ENCODE peak calls at places on chromosomes 2 and 18, in ten cellular contexts. H, P, D, Q, B, M, V, W, A and T are unnamed samples.

GRCh38 chr2:75475049-75475448 is 85.7 kb downstream of the EVA1A start:
- DNase-seq in H (no peak), P (no peak), D (no peak), Q (no peak), B (no peak), M (no peak), V (no peak), W (no peak), A (no peak), T (no peak)

GRCh38 chr2:149192425-149192824 is 138.0 kb upstream of the LYPD6 start:
- DNase-seq in H (no peak), P (no peak), D (no peak), Q (no peak), B (no peak), M (no peak), V (no peak), W (no peak), A (no peak), T (no peak)

GRCh38 chr2:124501575-124502152 is 476.6 kb downstream of the CNTNAP5 start:
- DNase-seq in H (no peak), P (no peak), D (no peak), Q (no peak), B (no peak), M (no peak), V (no peak), W (no peak), A (no peak), T (no peak)

GRCh38 chr2:237541242-237541641 is 25.1 kb upstream of the PRLH start:
- DNase-seq in H (no peak), P (no peak), D (no peak), Q (no peak), B (no peak), M (no peak), V (no peak), W (no peak), A (no peak), T (no peak)

GRCh38 chr2:230872151-230872967 is 7.6 kb downstream of the ITM2C start:
- DNase-seq in H (no peak), P (no peak), D (no peak), Q (no peak), B (no peak), M (no peak), V (no peak), W (no peak), A (no peak), T (no peak)

GRCh38 chr18:36335476-36336279 is 38.2 kb downstream of the FHOD3 start:
- DNase-seq in H (no peak), P (no peak), D (no peak), Q (no peak), B (no peak), M (no peak), V (no peak), W (no peak), A (no peak), T (no peak)

GRCh38 chr2:127200962-127201361 is 19.1 kb downstream of the CYP27C1 start:
- DNase-seq in H (no peak), P (no peak), D (no peak), Q (no peak), B (no peak), M (no peak), V (no peak), W (no peak), A (no peak), T (no peak)

GRCh38 chr2:187230088-187230487 is 218.0 kb downstream of the CALCRL start:
- DNase-seq in H (no peak), P (no peak), D (no peak), Q (no peak), B (no peak), M (no peak), V (no peak), W (no peak), A (no peak), T (no peak)

GRCh38 chr2:12759248-12759647 is 42.5 kb downstream of the TRIB2 start:
- DNase-seq in H (peak), P (no peak), D (no peak), Q (no peak), B (no peak), M (no peak), V (peak), W (no peak), A (no peak), T (no peak)

GRCh38 chr2:147779440-147779839 is 65.4 kb upstream of the ACVR2A start:
- DNase-seq in H (no peak), P (no peak), D (no peak), Q (no peak), B (no peak), M (no peak), V (no peak), W (no peak), A (no peak), T (no peak)

GRCh38 chr2:222142027-222142426 is 156.8 kb downstream of the PAX3 start:
- DNase-seq in H (no peak), P (no peak), D (no peak), Q (no peak), B (no peak), M (no peak), V (no peak), W (no peak), A (no peak), T (no peak)

GRCh38 chr2:182980115-182980514 is 58.1 kb downstream of the NCKAP1 start:
- DNase-seq in H (no peak), P (no peak), D (no peak), Q (no peak), B (no peak), M (peak), V (no peak), W (no peak), A (no peak), T (no peak)

GRCh38 chr2:241036397-241036963 is 38.1 kb downstream of the SNED1 start:
- DNase-seq in H (no peak), P (no peak), D (peak), Q (peak), B (no peak), M (peak), V (peak), W (no peak), A (no peak), T (peak)

GRCh38 chr18:36025025-36025424 is 42.3 kb downstream of the RPRD1A start:
- DNase-seq in H (peak), P (no peak), D (no peak), Q (no peak), B (no peak), M (no peak), V (no peak), W (no peak), A (no peak), T (no peak)

GRCh38 chr18:54423831-54424230 is 66.1 kb downstream of the C18orf54 start:
- DNase-seq in H (no peak), P (no peak), D (no peak), Q (no peak), B (no peak), M (no peak), V (no peak), W (no peak), A (no peak), T (no peak)

GRCh38 chr2:16649353-16650286 is 16.0 kb downstream of the CYRIA start:
- DNase-seq in H (no peak), P (no peak), D (no peak), Q (no peak), B (no peak), M (no peak), V (no peak), W (no peak), A (no peak), T (no peak)

GRCh38 chr2:89850481-89850880 is 1159.0 kb downstream of the RPIA start:
- DNase-seq in H (no peak), P (no peak), D (no peak), Q (peak), B (no peak), M (no peak), V (no peak), W (no peak), A (no peak), T (no peak)

GRCh38 chr2:20671036-20671735 is 4.2 kb downstream of the GDF7 start:
- DNase-seq in H (no peak), P (no peak), D (no peak), Q (peak), B (no peak), M (no peak), V (no peak), W (peak), A (no peak), T (peak)

GRCh38 chr2:68709421-68709911 is 25.1 kb upstream of the ARHGAP25 start:
- DNase-seq in H (peak), P (no peak), D (no peak), Q (no peak), B (peak), M (no peak), V (no peak), W (no peak), A (no peak), T (peak)

GRCh38 chr2:83196225-83196624 is 1262.9 kb downstream of the SUCLG1 start:
- DNase-seq in H (peak), P (no peak), D (no peak), Q (no peak), B (no peak), M (no peak), V (no peak), W (no peak), A (no peak), T (no peak)

GRCh38 chr18:73531601-73532000 is 616.0 kb downstream of the FBXO15 start:
- DNase-seq in H (no peak), P (no peak), D (no peak), Q (no peak), B (no peak), M (no peak), V (no peak), W (no peak), A (no peak), T (no peak)

GRCh38 chr18:23115683-23116096 is 19.6 kb upstream of the CABLES1 start:
- DNase-seq in H (peak), P (no peak), D (no peak), Q (no peak), B (no peak), M (no peak), V (no peak), W (no peak), A (no peak), T (no peak)

GRCh38 chr2:241091201-241091600 is 10.9 kb downstream of the MTERF4 start:
- DNase-seq in H (no peak), P (no peak), D (no peak), Q (no peak), B (no peak), M (no peak), V (no peak), W (no peak), A (no peak), T (no peak)

GRCh38 chr2:225670111-225670974 is 270.8 kb downstream of the NYAP2 start:
- DNase-seq in H (peak), P (no peak), D (no peak), Q (no peak), B (no peak), M (no peak), V (no peak), W (no peak), A (no peak), T (no peak)

GRCh38 chr2:13481201-13481600 is 764.5 kb downstream of the TRIB2 start:
- DNase-seq in H (no peak), P (no peak), D (no peak), Q (no peak), B (no peak), M (no peak), V (no peak), W (no peak), A (no peak), T (no peak)

GRCh38 chr2:106972782-106973181 is 86.8 kb upstream of the ST6GAL2 start:
- DNase-seq in H (no peak), P (no peak), D (no peak), Q (no peak), B (no peak), M (no peak), V (no peak), W (no peak), A (no peak), T (no peak)

GRCh38 chr2:235692671-235693171 is 198.9 kb downstream of the AGAP1 start:
- DNase-seq in H (no peak), P (no peak), D (no peak), Q (peak), B (no peak), M (no peak), V (peak), W (no peak), A (no peak), T (no peak)

GRCh38 chr2:7007846-7008741 is 90.9 kb downstream of the RNF144A start:
- DNase-seq in H (no peak), P (no peak), D (no peak), Q (peak), B (peak), M (no peak), V (peak), W (peak), A (peak), T (no peak)
- TF ChIP-seq CTCF in H (no peak), P (no peak), D (no peak), Q (no peak), B (peak), M (no peak), V (peak), W (peak), A (peak), T (no peak)

DNA sequence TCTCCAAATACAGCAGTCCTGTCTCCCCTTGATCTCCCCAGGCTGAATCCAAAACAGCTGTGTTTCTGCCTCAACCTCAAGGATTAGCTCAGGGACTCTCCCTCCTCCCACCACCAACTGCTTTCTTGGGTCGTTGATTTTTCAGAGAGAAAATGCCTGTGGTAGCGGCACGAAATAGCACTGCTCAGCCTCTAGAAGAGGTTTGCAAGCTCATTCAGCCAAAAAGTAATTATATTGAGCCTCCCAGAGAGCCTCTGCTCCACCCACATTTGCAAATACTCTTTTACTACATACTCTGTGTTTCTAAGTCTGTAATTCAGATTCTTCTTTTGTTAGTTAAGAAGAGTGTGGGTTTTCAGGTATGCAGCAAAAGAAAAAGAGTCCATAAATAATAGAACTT is 396.4 kb upstream of the TNP1 start:
- DNase-seq in H (no peak), P (no peak), D (no peak), Q (no peak), B (no peak), M (no peak), V (no peak), W (no peak), A (no peak), T (no peak)
- TF ChIP-seq CTCF in H (no peak), P (no peak), D (no peak), Q (no peak), B (no peak), M (no peak), V (no peak), W (no peak), A (no peak), T (no peak)

DNA sequence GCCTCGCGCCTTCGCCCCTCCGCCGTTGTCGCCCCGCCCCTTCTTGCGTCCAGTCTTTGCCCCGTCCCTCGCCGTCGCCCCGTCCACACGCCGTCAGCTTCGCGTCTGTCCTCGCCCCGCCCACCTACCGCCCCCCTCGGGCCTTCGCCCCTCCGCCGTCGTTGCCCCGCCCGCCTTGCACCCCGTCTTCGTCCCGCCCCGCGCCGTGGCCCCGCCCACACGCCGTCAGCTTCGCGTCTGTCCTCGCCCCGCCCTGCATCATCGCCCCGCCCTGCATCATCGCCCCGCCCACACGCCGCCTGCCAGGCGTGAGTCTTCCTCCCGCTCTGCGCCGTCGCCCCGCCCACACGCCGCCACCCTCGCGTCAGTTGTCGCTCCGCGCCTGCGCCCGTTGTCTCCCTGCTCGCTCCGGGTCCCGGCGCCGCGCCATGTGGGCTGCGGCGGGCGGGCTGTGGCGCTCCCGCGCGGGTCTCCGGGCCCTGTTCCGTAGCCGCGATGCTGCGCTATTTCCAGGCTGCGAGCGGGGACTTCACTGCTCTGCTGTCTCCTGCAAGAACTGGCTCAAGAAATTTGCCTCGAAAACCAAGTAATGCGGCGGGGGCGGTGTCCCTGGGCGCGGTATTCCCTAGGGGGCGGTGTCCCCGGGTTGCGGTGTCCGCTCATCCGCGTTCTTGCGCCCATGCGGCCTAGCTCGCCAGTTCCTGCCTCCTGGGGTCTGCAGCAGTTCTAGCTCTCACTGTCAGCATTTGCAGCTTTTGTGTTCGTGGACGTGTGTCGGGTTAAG is at the start of gene RBFA:
- DNase-seq in H (peak), P (peak), D (peak), Q (peak), B (peak), M (peak), V (peak), W (peak), A (peak), T (peak)
- TF ChIP-seq CTCF in H (peak), P (no peak), D (no peak), Q (peak), B (peak), M (peak), V (no peak), W (peak), A (peak), T (no peak)

GRCh38 chr2:203112342-203112741 is 97.7 kb downstream of the NBEAL1 start:
- DNase-seq in H (no peak), P (no peak), D (no peak), Q (no peak), B (no peak), M (no peak), V (no peak), W (no peak), A (no peak), T (no peak)
- TF ChIP-seq CTCF in H (peak), P (no peak), D (no peak), Q (no peak), B (no peak), M (no peak), V (no peak), W (no peak), A (no peak), T (no peak)

DNA sequence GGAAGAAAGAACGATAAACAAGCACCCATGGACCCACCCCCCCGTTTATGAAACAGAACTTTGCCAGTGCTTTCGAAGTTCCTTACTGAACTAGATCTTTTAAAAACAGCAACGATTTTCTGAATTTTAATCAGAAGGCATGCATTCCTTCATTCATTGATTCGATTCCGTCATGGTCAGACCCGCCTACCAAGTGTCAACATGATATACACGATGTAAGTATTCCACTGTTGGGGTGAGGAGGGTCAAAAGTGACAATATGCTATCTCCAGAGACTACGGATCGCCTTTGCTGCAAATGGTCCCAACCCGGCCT is 316 bp upstream of the FMNL2 start:
- DNase-seq in H (no peak), P (no peak), D (no peak), Q (no peak), B (no peak), M (no peak), V (no peak), W (no peak), A (no peak), T (no peak)
- TF ChIP-seq CTCF in H (no peak), P (no peak), D (no peak), Q (no peak), B (no peak), M (no peak), V (no peak), W (no peak), A (no peak), T (no peak)

GRCh38 chr18:13425357-13426095 is 207.0 kb downstream of the LDLRAD4 start:
- DNase-seq in H (no peak), P (no peak), D (no peak), Q (no peak), B (no peak), M (no peak), V (peak), W (no peak), A (no peak), T (no peak)
- TF ChIP-seq CTCF in H (no peak), P (no peak), D (no peak), Q (no peak), B (no peak), M (no peak), V (no peak), W (no peak), A (no peak), T (no peak)

DNA sequence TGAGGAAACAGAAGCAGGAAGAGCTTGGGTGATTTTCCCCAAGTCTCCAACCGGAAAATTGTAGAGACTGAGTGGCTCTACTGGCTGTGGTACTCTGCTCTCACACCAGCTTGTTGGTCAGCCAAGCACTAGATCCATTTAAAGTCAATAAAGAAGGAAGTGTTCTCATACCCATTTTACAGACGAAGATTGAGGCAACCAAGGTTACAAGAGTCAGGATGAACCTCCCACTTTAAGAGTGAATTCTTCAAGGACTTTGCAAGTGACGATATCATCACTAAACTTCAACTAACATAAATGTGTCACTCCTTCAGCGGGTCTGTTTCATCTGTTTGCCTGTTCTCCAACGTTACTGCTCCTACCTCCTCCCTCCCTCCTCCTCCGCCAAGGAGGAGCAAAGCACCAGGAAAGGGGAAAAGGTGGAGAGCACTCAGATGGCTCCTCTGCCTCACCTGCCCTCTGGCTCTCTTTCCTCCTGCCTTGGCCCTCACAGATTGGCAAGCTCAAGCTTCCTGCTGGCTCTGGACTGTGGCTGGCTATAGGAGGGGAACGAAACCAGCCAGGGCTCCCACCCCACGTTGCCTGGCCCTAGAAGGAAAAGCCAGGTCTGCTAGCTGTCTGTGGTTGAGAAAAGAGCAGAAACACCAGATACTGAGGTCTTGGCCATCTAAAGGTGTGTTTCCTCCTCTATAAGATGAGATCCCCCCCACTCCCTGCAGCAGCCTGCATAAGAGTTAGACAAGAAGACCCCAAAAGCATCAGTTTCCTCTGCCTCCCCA is 3.6 kb upstream of the RAB11FIP5 start:
- DNase-seq in H (no peak), P (no peak), D (no peak), Q (no peak), B (no peak), M (no peak), V (no peak), W (no peak), A (no peak), T (no peak)
- TF ChIP-seq CTCF in H (no peak), P (no peak), D (no peak), Q (no peak), B (no peak), M (no peak), V (no peak), W (no peak), A (no peak), T (no peak)

GRCh38 chr2:64988420-64989125 is 626 bp upstream of the SLC1A4 start:
- DNase-seq in H (peak), P (no peak), D (peak), Q (peak), B (peak), M (peak), V (peak), W (peak), A (peak), T (peak)
- TF ChIP-seq CTCF in H (peak), P (no peak), D (no peak), Q (peak), B (peak), M (no peak), V (peak), W (peak), A (no peak), T (peak)

DNA sequence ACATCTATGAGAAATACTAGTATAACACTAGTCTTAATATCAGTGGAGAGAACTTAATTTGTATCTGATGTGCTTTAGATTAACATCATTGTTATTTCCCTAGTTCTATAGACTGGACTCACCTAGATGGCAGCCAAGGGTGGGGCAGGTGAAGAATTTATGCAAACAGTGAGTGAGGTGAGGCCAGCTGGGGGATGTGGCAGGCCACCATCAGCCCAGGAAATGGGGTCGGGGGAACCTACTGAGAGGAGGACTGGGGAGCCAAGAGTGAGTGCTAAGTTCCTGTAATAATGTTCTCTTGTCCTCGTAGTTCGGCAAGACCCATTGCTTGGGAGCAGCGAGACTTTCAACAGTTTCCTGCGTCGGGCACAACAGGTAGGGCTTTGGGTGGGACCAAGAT is 2.5 kb downstream of the SNX17 start:
- DNase-seq in H (no peak), P (no peak), D (no peak), Q (no peak), B (no peak), M (no peak), V (no peak), W (no peak), A (no peak), T (no peak)
- TF ChIP-seq CTCF in H (no peak), P (no peak), D (no peak), Q (no peak), B (no peak), M (no peak), V (no peak), W (no peak), A (no peak), T (no peak)